ENCODE peak calls at places on chromosomes 2 and 18, in eight cellular contexts. One of them, this sample, is unnamed.

GRCh38 chr2:9765611-9766531 is 77.4 kb upstream of the TAF1B start:
- DNase-seq in RCC 7860: no peak
- DNase-seq in dorsolateral prefrontal cortex: no peak
- DNase-seq in C1 segment of cervical spinal cord: no peak
- DNase-seq in IMR-90: no peak
- DNase-seq in head of caudate nucleus: no peak
- DNase-seq in NCI-H774: no peak
- DNase-seq in mesothelial cell of epicardium: no peak
- DNase-seq in this sample: no peak

GRCh38 chr2:112920923-112921532 is 10.1 kb downstream of the IL37 start:
- DNase-seq in RCC 7860: peak; percentile 22
- DNase-seq in dorsolateral prefrontal cortex: no peak
- DNase-seq in C1 segment of cervical spinal cord: no peak
- DNase-seq in IMR-90: peak; percentile 62
- DNase-seq in head of caudate nucleus: no peak
- DNase-seq in NCI-H774: no peak
- DNase-seq in mesothelial cell of epicardium: no peak
- DNase-seq in this sample: no peak

GRCh38 chr2:83756219-83756618 is 702.9 kb downstream of the SUCLG1 start:
- DNase-seq in RCC 7860: no peak
- DNase-seq in dorsolateral prefrontal cortex: no peak
- DNase-seq in C1 segment of cervical spinal cord: no peak
- DNase-seq in IMR-90: no peak
- DNase-seq in head of caudate nucleus: no peak
- DNase-seq in NCI-H774: no peak
- DNase-seq in mesothelial cell of epicardium: no peak
- DNase-seq in this sample: no peak

GRCh38 chr2:25309402-25309801 is 32.3 kb downstream of the DNMT3A start:
- DNase-seq in RCC 7860: peak; percentile 10
- DNase-seq in dorsolateral prefrontal cortex: peak; percentile 76
- DNase-seq in C1 segment of cervical spinal cord: peak; percentile 58
- DNase-seq in IMR-90: peak; percentile 50
- DNase-seq in head of caudate nucleus: peak; percentile 84
- DNase-seq in NCI-H774: peak; percentile 27
- DNase-seq in mesothelial cell of epicardium: no peak
- DNase-seq in this sample: peak; percentile 59

GRCh38 chr2:144519934-144520717 is at the start of gene ZEB2:
- DNase-seq in RCC 7860: peak; percentile 90
- DNase-seq in dorsolateral prefrontal cortex: no peak
- DNase-seq in C1 segment of cervical spinal cord: peak; percentile 60
- DNase-seq in IMR-90: peak; percentile 84
- DNase-seq in head of caudate nucleus: peak; percentile 67
- DNase-seq in NCI-H774: no peak
- DNase-seq in mesothelial cell of epicardium: no peak
- DNase-seq in this sample: peak; percentile 58

GRCh38 chr2:164620873-164621760 is at the start of gene GRB14:
- DNase-seq in RCC 7860: peak; percentile 62
- DNase-seq in dorsolateral prefrontal cortex: peak; percentile 42
- DNase-seq in C1 segment of cervical spinal cord: peak; percentile 1
- DNase-seq in IMR-90: no peak
- DNase-seq in head of caudate nucleus: no peak
- DNase-seq in NCI-H774: peak; percentile 83
- DNase-seq in mesothelial cell of epicardium: peak; percentile 26
- DNase-seq in this sample: no peak

GRCh38 chr18:78607784-78608183 is 371.8 kb upstream of the SALL3 start:
- DNase-seq in RCC 7860: no peak
- DNase-seq in dorsolateral prefrontal cortex: no peak
- DNase-seq in C1 segment of cervical spinal cord: no peak
- DNase-seq in IMR-90: no peak
- DNase-seq in head of caudate nucleus: no peak
- DNase-seq in NCI-H774: no peak
- DNase-seq in mesothelial cell of epicardium: no peak
- DNase-seq in this sample: no peak

GRCh38 chr2:71101656-71102055 is 28.4 kb downstream of the MCEE start:
- DNase-seq in RCC 7860: peak; percentile 18
- DNase-seq in dorsolateral prefrontal cortex: no peak
- DNase-seq in C1 segment of cervical spinal cord: no peak
- DNase-seq in IMR-90: peak; percentile 94
- DNase-seq in head of caudate nucleus: no peak
- DNase-seq in NCI-H774: no peak
- DNase-seq in mesothelial cell of epicardium: no peak
- DNase-seq in this sample: no peak

GRCh38 chr2:203579131-203579643 is 44.1 kb upstream of the RAPH1 start:
- DNase-seq in RCC 7860: peak; percentile 42
- DNase-seq in dorsolateral prefrontal cortex: no peak
- DNase-seq in C1 segment of cervical spinal cord: no peak
- DNase-seq in IMR-90: peak; percentile 84
- DNase-seq in head of caudate nucleus: no peak
- DNase-seq in NCI-H774: peak; percentile 32
- DNase-seq in mesothelial cell of epicardium: no peak
- DNase-seq in this sample: no peak

GRCh38 chr2:95061601-95062183 is 36.2 kb downstream of the MAL start:
- DNase-seq in RCC 7860: no peak
- DNase-seq in dorsolateral prefrontal cortex: no peak
- DNase-seq in C1 segment of cervical spinal cord: no peak
- DNase-seq in IMR-90: no peak
- DNase-seq in head of caudate nucleus: no peak
- DNase-seq in NCI-H774: no peak
- DNase-seq in mesothelial cell of epicardium: no peak
- DNase-seq in this sample: no peak

GRCh38 chr2:237913193-237913917 is 53.5 kb upstream of the UBE2F start:
- DNase-seq in RCC 7860: no peak
- DNase-seq in dorsolateral prefrontal cortex: no peak
- DNase-seq in C1 segment of cervical spinal cord: no peak
- DNase-seq in IMR-90: no peak
- DNase-seq in head of caudate nucleus: no peak
- DNase-seq in NCI-H774: no peak
- DNase-seq in mesothelial cell of epicardium: no peak
- DNase-seq in this sample: no peak

GRCh38 chr2:54641988-54642387 is 81.5 kb upstream of the EML6 start:
- DNase-seq in RCC 7860: no peak
- DNase-seq in dorsolateral prefrontal cortex: peak; percentile 61
- DNase-seq in C1 segment of cervical spinal cord: peak; percentile 72
- DNase-seq in IMR-90: no peak
- DNase-seq in head of caudate nucleus: peak; percentile 73
- DNase-seq in NCI-H774: no peak
- DNase-seq in mesothelial cell of epicardium: no peak
- DNase-seq in this sample: no peak

GRCh38 chr2:124187948-124188347 is 162.9 kb downstream of the CNTNAP5 start:
- DNase-seq in RCC 7860: no peak
- DNase-seq in dorsolateral prefrontal cortex: no peak
- DNase-seq in C1 segment of cervical spinal cord: no peak
- DNase-seq in IMR-90: no peak
- DNase-seq in head of caudate nucleus: no peak
- DNase-seq in NCI-H774: no peak
- DNase-seq in mesothelial cell of epicardium: no peak
- DNase-seq in this sample: no peak

GRCh38 chr2:1642066-1642861 is 102.1 kb downstream of the PXDN start:
- DNase-seq in RCC 7860: no peak
- DNase-seq in dorsolateral prefrontal cortex: no peak
- DNase-seq in C1 segment of cervical spinal cord: no peak
- DNase-seq in IMR-90: peak; percentile 65
- DNase-seq in head of caudate nucleus: no peak
- DNase-seq in NCI-H774: no peak
- DNase-seq in mesothelial cell of epicardium: no peak
- DNase-seq in this sample: no peak

GRCh38 chr2:45652090-45653050 is 895 bp downstream of the PRKCE start:
- DNase-seq in RCC 7860: no peak
- DNase-seq in dorsolateral prefrontal cortex: peak; percentile 56
- DNase-seq in C1 segment of cervical spinal cord: peak; percentile 38
- DNase-seq in IMR-90: peak; percentile 57
- DNase-seq in head of caudate nucleus: peak; percentile 59
- DNase-seq in NCI-H774: no peak
- DNase-seq in mesothelial cell of epicardium: peak; percentile 21
- DNase-seq in this sample: peak; percentile 24

GRCh38 chr2:170846318-170846717 is 29.6 kb downstream of the GAD1 start:
- DNase-seq in RCC 7860: no peak
- DNase-seq in dorsolateral prefrontal cortex: no peak
- DNase-seq in C1 segment of cervical spinal cord: no peak
- DNase-seq in IMR-90: no peak
- DNase-seq in head of caudate nucleus: no peak
- DNase-seq in NCI-H774: no peak
- DNase-seq in mesothelial cell of epicardium: no peak
- DNase-seq in this sample: no peak

GRCh38 chr2:20428717-20429490 is 18.0 kb upstream of the RHOB start:
- DNase-seq in RCC 7860: no peak
- DNase-seq in dorsolateral prefrontal cortex: no peak
- DNase-seq in C1 segment of cervical spinal cord: no peak
- DNase-seq in IMR-90: no peak
- DNase-seq in head of caudate nucleus: no peak
- DNase-seq in NCI-H774: no peak
- DNase-seq in mesothelial cell of epicardium: no peak
- DNase-seq in this sample: no peak

GRCh38 chr2:187493877-187494568 is 46.0 kb upstream of the CALCRL start:
- DNase-seq in RCC 7860: no peak
- DNase-seq in dorsolateral prefrontal cortex: no peak
- DNase-seq in C1 segment of cervical spinal cord: no peak
- DNase-seq in IMR-90: no peak
- DNase-seq in head of caudate nucleus: no peak
- DNase-seq in NCI-H774: no peak
- DNase-seq in mesothelial cell of epicardium: no peak
- DNase-seq in this sample: no peak

GRCh38 chr2:99949530-99949929 is 192.9 kb downstream of the AFF3 start:
- DNase-seq in RCC 7860: no peak
- DNase-seq in dorsolateral prefrontal cortex: no peak
- DNase-seq in C1 segment of cervical spinal cord: no peak
- DNase-seq in IMR-90: no peak
- DNase-seq in head of caudate nucleus: no peak
- DNase-seq in NCI-H774: no peak
- DNase-seq in mesothelial cell of epicardium: no peak
- DNase-seq in this sample: no peak

GRCh38 chr2:68251855-68252406 is 401 bp downstream of the PPP3R1 start:
- DNase-seq in RCC 7860: no peak
- DNase-seq in dorsolateral prefrontal cortex: peak; percentile 50
- DNase-seq in C1 segment of cervical spinal cord: peak; percentile 61
- DNase-seq in IMR-90: no peak
- DNase-seq in head of caudate nucleus: peak; percentile 45
- DNase-seq in NCI-H774: peak; percentile 33
- DNase-seq in mesothelial cell of epicardium: peak; percentile 36
- DNase-seq in this sample: peak; percentile 58

GRCh38 chr2:200397785-200398184 is 91.3 kb downstream of the SPATS2L start:
- DNase-seq in RCC 7860: peak; percentile 68
- DNase-seq in dorsolateral prefrontal cortex: no peak
- DNase-seq in C1 segment of cervical spinal cord: no peak
- DNase-seq in IMR-90: peak; percentile 64
- DNase-seq in head of caudate nucleus: no peak
- DNase-seq in NCI-H774: no peak
- DNase-seq in mesothelial cell of epicardium: no peak
- DNase-seq in this sample: no peak

GRCh38 chr2:3730646-3731045 is 27.3 kb downstream of the DCDC2C start:
- DNase-seq in RCC 7860: no peak
- DNase-seq in dorsolateral prefrontal cortex: no peak
- DNase-seq in C1 segment of cervical spinal cord: no peak
- DNase-seq in IMR-90: peak; percentile 41
- DNase-seq in head of caudate nucleus: no peak
- DNase-seq in NCI-H774: no peak
- DNase-seq in mesothelial cell of epicardium: no peak
- DNase-seq in this sample: no peak

GRCh38 chr2:101972621-101973434 is 18.9 kb upstream of the IL1R2 start:
- DNase-seq in RCC 7860: peak; percentile 81
- DNase-seq in dorsolateral prefrontal cortex: no peak
- DNase-seq in C1 segment of cervical spinal cord: no peak
- DNase-seq in IMR-90: peak; percentile 76
- DNase-seq in head of caudate nucleus: no peak
- DNase-seq in NCI-H774: no peak
- DNase-seq in mesothelial cell of epicardium: no peak
- DNase-seq in this sample: no peak

GRCh38 chr2:129379411-129379810 is 600.1 kb upstream of the RAB6C start:
- DNase-seq in RCC 7860: no peak
- DNase-seq in dorsolateral prefrontal cortex: no peak
- DNase-seq in C1 segment of cervical spinal cord: no peak
- DNase-seq in IMR-90: no peak
- DNase-seq in head of caudate nucleus: no peak
- DNase-seq in NCI-H774: no peak
- DNase-seq in mesothelial cell of epicardium: no peak
- DNase-seq in this sample: no peak

GRCh38 chr2:188870289-188870688 is 103.9 kb upstream of the COL3A1 start:
- DNase-seq in RCC 7860: peak; percentile 40
- DNase-seq in dorsolateral prefrontal cortex: no peak
- DNase-seq in C1 segment of cervical spinal cord: no peak
- DNase-seq in IMR-90: peak; percentile 97
- DNase-seq in head of caudate nucleus: no peak
- DNase-seq in NCI-H774: no peak
- DNase-seq in mesothelial cell of epicardium: no peak
- DNase-seq in this sample: no peak

GRCh38 chr2:202871161-202872141 is at the start of gene ICA1L:
- DNase-seq in RCC 7860: peak; percentile 21
- DNase-seq in dorsolateral prefrontal cortex: peak; percentile 80
- DNase-seq in C1 segment of cervical spinal cord: peak; percentile 59
- DNase-seq in IMR-90: peak; percentile 49
- DNase-seq in head of caudate nucleus: peak; percentile 75
- DNase-seq in NCI-H774: peak; percentile 80
- DNase-seq in mesothelial cell of epicardium: peak; percentile 54
- DNase-seq in this sample: peak; percentile 44

GRCh38 chr2:174014021-174014698 is 49.0 kb upstream of the SP3 start:
- DNase-seq in RCC 7860: no peak
- DNase-seq in dorsolateral prefrontal cortex: no peak
- DNase-seq in C1 segment of cervical spinal cord: no peak
- DNase-seq in IMR-90: no peak
- DNase-seq in head of caudate nucleus: no peak
- DNase-seq in NCI-H774: no peak
- DNase-seq in mesothelial cell of epicardium: no peak
- DNase-seq in this sample: no peak

GRCh38 chr2:233455006-233455405 is 100.7 kb downstream of the DGKD start:
- DNase-seq in RCC 7860: no peak
- DNase-seq in dorsolateral prefrontal cortex: no peak
- DNase-seq in C1 segment of cervical spinal cord: no peak
- DNase-seq in IMR-90: no peak
- DNase-seq in head of caudate nucleus: peak; percentile 22
- DNase-seq in NCI-H774: no peak
- DNase-seq in mesothelial cell of epicardium: no peak
- DNase-seq in this sample: no peak

GRCh38 chr2:237935740-237936452 is 30.9 kb upstream of the UBE2F start:
- DNase-seq in RCC 7860: no peak
- DNase-seq in dorsolateral prefrontal cortex: no peak
- DNase-seq in C1 segment of cervical spinal cord: no peak
- DNase-seq in IMR-90: peak; percentile 45
- DNase-seq in head of caudate nucleus: no peak
- DNase-seq in NCI-H774: no peak
- DNase-seq in mesothelial cell of epicardium: no peak
- DNase-seq in this sample: no peak

GRCh38 chr2:188170356-188170755 is 121.3 kb upstream of the GULP1 start:
- DNase-seq in RCC 7860: no peak
- DNase-seq in dorsolateral prefrontal cortex: no peak
- DNase-seq in C1 segment of cervical spinal cord: no peak
- DNase-seq in IMR-90: no peak
- DNase-seq in head of caudate nucleus: no peak
- DNase-seq in NCI-H774: no peak
- DNase-seq in mesothelial cell of epicardium: no peak
- DNase-seq in this sample: no peak

GRCh38 chr18:76202322-76202721 is 292.7 kb downstream of the ZNF516 start:
- DNase-seq in RCC 7860: no peak
- DNase-seq in dorsolateral prefrontal cortex: no peak
- DNase-seq in C1 segment of cervical spinal cord: no peak
- DNase-seq in IMR-90: no peak
- DNase-seq in head of caudate nucleus: no peak
- DNase-seq in NCI-H774: no peak
- DNase-seq in mesothelial cell of epicardium: no peak
- DNase-seq in this sample: no peak

GRCh38 chr2:46389417-46389916 is 89.9 kb upstream of the TMEM247 start:
- DNase-seq in RCC 7860: no peak
- DNase-seq in dorsolateral prefrontal cortex: no peak
- DNase-seq in C1 segment of cervical spinal cord: no peak
- DNase-seq in IMR-90: peak; percentile 25
- DNase-seq in head of caudate nucleus: no peak
- DNase-seq in NCI-H774: no peak
- DNase-seq in mesothelial cell of epicardium: no peak
- DNase-seq in this sample: no peak

GRCh38 chr2:78351208-78351607 is 674.3 kb upstream of the REG3G start:
- DNase-seq in RCC 7860: peak; percentile 18
- DNase-seq in dorsolateral prefrontal cortex: no peak
- DNase-seq in C1 segment of cervical spinal cord: no peak
- DNase-seq in IMR-90: no peak
- DNase-seq in head of caudate nucleus: no peak
- DNase-seq in NCI-H774: no peak
- DNase-seq in mesothelial cell of epicardium: no peak
- DNase-seq in this sample: no peak

GRCh38 chr18:49898421-49898820 is 85.1 kb upstream of the ACAA2 start:
- DNase-seq in RCC 7860: peak; percentile 20
- DNase-seq in dorsolateral prefrontal cortex: no peak
- DNase-seq in C1 segment of cervical spinal cord: no peak
- DNase-seq in IMR-90: peak; percentile 69
- DNase-seq in head of caudate nucleus: peak; percentile 50
- DNase-seq in NCI-H774: no peak
- DNase-seq in mesothelial cell of epicardium: peak; percentile 38
- DNase-seq in this sample: peak; percentile 43

This sample was measured in natural killer cell.